ENCODE peak calls at places on chromosomes 11 and 22, in eight cellular contexts. S is NCI-H1436; J is sigmoid colon; H is GOT3; E is MM.1S; B is WTC11; G is activated CD4-positive, alpha-beta T cell treated with anti-CD3 and anti-CD28 coated beads, Interleukin-2, amount 50 U/mL, for 1 hour; A is activated CD8-positive, alpha-beta memory T cell treated with anti-CD3 and anti-CD28 coated beads for 1 hour. M is an unnamed sample.

GRCh38 chr11:12818333-12819015 is 144.3 kb downstream of the TEAD1 start:
- DNase-seq in A (no peak), S (no peak), B (no peak), H (no peak), E (no peak), J (no peak), G (no peak), M (no peak)

GRCh38 chr11:111021131-111021530 is 224.4 kb upstream of the POU2AF2 start:
- DNase-seq in A (no peak), E (no peak), J (no peak), H (no peak), G (no peak), S (no peak), B (no peak), M (no peak)

GRCh38 chr11:66261578-66261977 is 6.9 kb upstream of the RAB1B start:
- DNase-seq in J (no peak), E (no peak), B (no peak), A (no peak), S (no peak), G (no peak), H (no peak), M (no peak)

GRCh38 chr11:110812334-110812733 is 100.1 kb upstream of the ARHGAP20 start:
- DNase-seq in H (no peak), E (no peak), J (no peak), B (no peak), A (no peak), G (no peak), S (no peak), M (no peak)

GRCh38 chr22:22403771-22404170 is 104.8 kb downstream of the ZNF280B start:
- DNase-seq in G (no peak), S (no peak), A (no peak), E (no peak), H (no peak), B (no peak), J (no peak), M (peak; percentile 43)

GRCh38 chr11:70142171-70142875 is 60.8 kb upstream of the FADD start:
- DNase-seq in J (no peak), S (peak; percentile 36), A (no peak), G (no peak), E (no peak), H (no peak), B (no peak), M (no peak)

GRCh38 chr11:111189466-111189865 is 56.1 kb upstream of the POU2AF2 start:
- DNase-seq in S (no peak), G (no peak), E (no peak), A (no peak), B (no peak), H (no peak), J (no peak), M (no peak)

GRCh38 chr11:131629925-131630324 is 259.5 kb downstream of the NTM start:
- DNase-seq in H (no peak), A (no peak), B (no peak), E (no peak), J (no peak), G (no peak), S (no peak), M (peak; percentile 21)

GRCh38 chr11:36048496-36049247 is 104.8 kb downstream of the LDLRAD3 start:
- DNase-seq in B (no peak), H (no peak), G (no peak), E (no peak), A (no peak), J (no peak), S (no peak), M (no peak)

GRCh38 chr11:77198440-77198849 is 70.4 kb downstream of the MYO7A start:
- DNase-seq in J (peak; percentile 50), S (peak; percentile 1), E (no peak), B (peak; percentile 82), A (no peak), G (no peak), H (no peak), M (peak; percentile 69)